ENCODE peak calls at places on chromosomes 4 and X, in eight cellular contexts. Q is PC-3; M is cardiac muscle cell; X is upper lobe of left lung; P is Karpas-422; E is CD8-positive, alpha-beta memory T cell; S is fibroblast of lung; I is left ventricle myocardium inferior. F is an unnamed sample.

GRCh38 chrX:130111220-130111934 is 1.1 kb upstream of the ELF4 start:
- DNase-seq in Q (no peak), M (no peak), X (no peak), P (peak; percentile 55), E (no peak), S (no peak), I (no peak), F (no peak)

GRCh38 chrX:110086916-110087484 is 84.1 kb downstream of the TMEM164 start:
- DNase-seq in Q (peak; percentile 90), M (peak; percentile 90), X (no peak), P (no peak), E (no peak), S (peak; percentile 89), I (no peak), F (no peak)

GRCh38 chr4:22170353-22170752 is 221.8 kb upstream of the KCNIP4 start:
- DNase-seq in Q (peak; percentile 84), M (peak; percentile 51), X (no peak), P (no peak), E (no peak), S (peak; percentile 69), I (no peak), F (no peak)

GRCh38 chrX:15686818-15687685 is 22.4 kb upstream of the CLTRN start:
- DNase-seq in Q (peak; percentile 81), M (peak; percentile 60), X (no peak), P (peak; percentile 90), E (peak; percentile 38), S (peak; percentile 57), I (no peak), F (peak; percentile 69)

GRCh38 chr4:139959398-139959797 is 194.6 kb downstream of the MAML3 start:
- DNase-seq in Q (no peak), M (no peak), X (no peak), P (no peak), E (no peak), S (no peak), I (no peak), F (no peak)

GRCh38 chr4:46994007-46994405 is 625 bp upstream of the GABRA4 start:
- DNase-seq in Q (no peak), M (no peak), X (no peak), P (no peak), E (no peak), S (peak; percentile 20), I (no peak), F (no peak)

GRCh38 chr4:145804134-145804533 is 124.2 kb downstream of the C4orf51 start:
- DNase-seq in Q (peak; percentile 39), M (peak; percentile 93), X (no peak), P (no peak), E (no peak), S (peak; percentile 94), I (no peak), F (no peak)

GRCh38 chr4:124334119-124334518 is 378.4 kb downstream of the ANKRD50 start:
- DNase-seq in Q (peak; percentile 83), M (peak; percentile 91), X (no peak), P (peak; percentile 77), E (no peak), S (peak; percentile 94), I (no peak), F (peak; percentile 35)

GRCh38 chr4:52904421-52904820 is 42.3 kb downstream of the RASL11B start:
- DNase-seq in Q (no peak), M (no peak), X (no peak), P (no peak), E (no peak), S (no peak), I (no peak), F (no peak)

GRCh38 chrX:66731398-66731797 is 92.5 kb upstream of the EDA2R start:
- DNase-seq in Q (peak; percentile 34), M (peak; percentile 59), X (no peak), P (peak; percentile 74), E (no peak), S (peak; percentile 14), I (no peak), F (no peak)

GRCh38 chrX:148723551-148723950 is 223.1 kb downstream of the AFF2 start:
- DNase-seq in Q (no peak), M (no peak), X (no peak), P (no peak), E (no peak), S (no peak), I (no peak), F (no peak)

DNA sequence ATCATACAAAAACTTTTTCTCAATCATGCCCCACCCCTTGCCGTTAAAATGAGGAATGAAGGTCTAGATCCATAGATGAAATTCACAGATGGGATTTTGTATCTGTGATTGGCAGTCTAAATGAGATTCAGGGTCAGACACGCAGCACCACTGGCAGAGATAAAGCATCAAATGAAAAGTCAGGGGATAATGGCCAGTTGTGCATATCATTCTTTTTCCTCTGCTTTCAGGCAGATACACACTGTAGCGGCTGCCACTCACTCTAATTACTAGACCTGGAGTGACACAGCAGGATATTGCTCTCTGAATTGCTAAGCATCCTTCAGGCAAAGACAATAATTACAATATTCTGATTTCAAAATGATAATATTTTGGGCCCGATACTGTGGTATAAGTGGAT is 440.4 kb downstream of the MAPK10 start:
- DNase-seq in Q (no peak), M (no peak), X (no peak), P (no peak), E (no peak), S (no peak), I (no peak), F (no peak)
- H3K27ac ChIP-seq in Q (no peak overlapping the region), M (no peak overlapping the region), X (no peak overlapping the region), P (no peak overlapping the region), E (no peak overlapping the region), S (no peak overlapping the region), I (no peak overlapping the region), F (no peak overlapping the region)

GRCh38 chrX:27622883-27623282 is 32.7 kb downstream of the DCAF8L2 start:
- DNase-seq in Q (no peak), M (no peak), X (no peak), P (no peak), E (no peak), S (no peak), I (no peak), F (no peak)

GRCh38 chrX:27626066-27626465 is 35.9 kb downstream of the DCAF8L2 start:
- DNase-seq in Q (no peak), M (no peak), X (no peak), P (no peak), E (no peak), S (no peak), I (no peak), F (no peak)
- H3K27ac ChIP-seq in Q (no peak overlapping the region), M (no peak overlapping the region), X (no peak overlapping the region), P (no peak overlapping the region), E (no peak overlapping the region), S (no peak overlapping the region), I (no peak overlapping the region), F (no peak overlapping the region)

DNA sequence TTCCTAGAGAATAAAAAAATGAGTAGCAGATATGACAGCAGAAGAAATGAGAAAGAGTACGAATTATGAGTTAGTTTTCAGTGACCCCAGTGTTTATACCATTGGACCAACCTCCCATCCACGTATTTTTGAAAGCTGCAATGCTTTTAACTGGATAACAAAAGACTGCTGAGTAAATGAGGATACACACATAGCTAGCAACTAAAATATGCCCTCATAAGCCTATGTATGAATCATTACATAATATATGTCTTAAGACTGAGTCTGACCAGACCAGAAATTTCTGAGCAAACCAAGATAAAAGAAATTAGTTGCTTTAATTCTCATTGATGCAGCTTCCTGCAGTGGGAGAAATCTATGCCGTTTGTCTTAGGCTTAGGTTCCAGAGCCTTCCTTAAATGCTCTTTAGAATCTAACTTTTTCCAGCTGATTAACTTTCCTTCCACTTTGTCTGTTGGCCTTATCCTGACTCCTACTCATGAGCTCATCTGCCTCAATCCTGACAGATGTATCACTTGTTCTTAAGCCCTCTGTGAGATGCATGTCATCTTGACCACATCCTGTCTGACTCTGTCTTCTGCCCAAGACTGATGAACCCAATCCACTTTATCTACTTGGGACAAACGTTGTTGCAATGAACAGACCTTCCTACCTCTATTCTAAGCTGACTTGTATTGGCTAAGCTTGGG is 301.5 kb upstream of the AADAT start:
- DNase-seq in Q (peak; percentile 58), M (no peak), X (no peak), P (no peak), E (no peak), S (no peak), I (no peak), F (no peak)
- H3K27ac ChIP-seq in Q (no peak overlapping the region), M (no peak overlapping the region), X (no peak overlapping the region), P (no peak overlapping the region), E (no peak overlapping the region), S (no peak overlapping the region), I (no peak overlapping the region), F (no peak overlapping the region)

GRCh38 chr4:122577808-122578781 is 42.8 kb downstream of the IL21 start:
- DNase-seq in Q (peak; percentile 75), M (peak; percentile 56), X (no peak), P (peak; percentile 93), E (peak; percentile 30), S (peak; percentile 45), I (no peak), F (peak; percentile 51)

GRCh38 chr4:122577189-122577553 is 43.7 kb downstream of the IL21 start:
- DNase-seq in Q (no peak), M (no peak), X (no peak), P (no peak), E (no peak), S (no peak), I (no peak), F (no peak)

GRCh38 chr4:122576261-122577188 is 44.3 kb downstream of the IL21 start:
- DNase-seq in Q (peak; percentile 64), M (peak; percentile 74), X (no peak), P (peak; percentile 91), E (no peak), S (peak; percentile 71), I (no peak), F (no peak)
- H3K27ac ChIP-seq in Q (no peak overlapping the region), M (no peak overlapping the region), X (no peak overlapping the region), P (peak overlapping the region; percentile 88), E (no peak overlapping the region), S (no peak overlapping the region), I (no peak overlapping the region), F (no peak overlapping the region)

F was measured in body of pancreas.